ENCODE peak calls at places on chromosomes 13 and 19, in six cellular contexts. B is SK-N-SH, J is IMR-90, F is iPS DF 6.9, T is OCI-LY7, U is testis. G is an unnamed sample.
A peak's percentile ranks its signal among the peaks of the same experiment; 100 is the strongest.

GRCh38 chr19:55526216-55527196 is 10.4 kb downstream of the SBK2 start:
- DNase-seq in T (no peak), U (peak; percentile 87), B (peak; percentile 57), J (peak; percentile 87), F (no peak), G (no peak)

GRCh38 chr19:7386308-7386707 is 37.6 kb downstream of the ARHGEF18 start:
- DNase-seq in B (no peak), J (no peak), F (no peak), U (no peak), T (no peak), G (no peak)

GRCh38 chr19:48591021-48591420 is 15.5 kb upstream of the SPACA4 start:
- DNase-seq in F (no peak), J (no peak), B (no peak), T (no peak), U (no peak), G (no peak)

GRCh38 chr13:78247362-78247761 is 328.7 kb upstream of the EDNRB start:
- DNase-seq in J (no peak), U (no peak), B (no peak), F (no peak), T (no peak), G (no peak)

GRCh38 chr13:99432637-99433542 is 68.4 kb upstream of the TM9SF2 start:
- DNase-seq in U (peak; percentile 62), T (peak; percentile 28), F (no peak), J (peak; percentile 73), B (no peak), G (no peak)

GRCh38 chr13:25660996-25661395 is 289.2 kb downstream of the ATP8A2 start:
- DNase-seq in T (no peak), U (no peak), B (no peak), J (no peak), F (no peak), G (no peak)

GRCh38 chr19:47518139-47518538 is 3.3 kb upstream of the NAPA start:
- DNase-seq in U (no peak), J (no peak), B (no peak), F (no peak), T (peak; percentile 97), G (no peak)

GRCh38 chr13:55570371-55570770 is 1570.3 kb upstream of the PRR20A start:
- DNase-seq in F (no peak), J (no peak), T (no peak), B (no peak), U (no peak), G (no peak)

GRCh38 chr19:6654347-6655310 is 15.3 kb downstream of the TNFSF14 start:
- DNase-seq in J (no peak), B (no peak), T (peak; percentile 36), F (no peak), U (no peak), G (no peak)

GRCh38 chr13:44710576-44710975 is 134.4 kb upstream of the TSC22D1 start:
- DNase-seq in T (no peak), F (no peak), J (peak; percentile 96), U (no peak), B (no peak), G (peak; percentile 54)

GRCh38 chr13:96273196-96273595 is 183.3 kb downstream of the HS6ST3 start:
- DNase-seq in T (no peak), J (no peak), B (no peak), U (no peak), F (no peak), G (no peak)

GRCh38 chr19:44620667-44621066 is 7.3 kb downstream of the IGSF23 start:
- DNase-seq in T (no peak), J (peak; percentile 63), F (no peak), U (no peak), B (no peak), G (no peak)

GRCh38 chr13:114108894-114109293 is 23.5 kb downstream of the RASA3 start:
- DNase-seq in F (no peak), U (no peak), B (no peak), T (no peak), J (no peak), G (peak; percentile 48)

GRCh38 chr13:21150013-21150412 is 26.3 kb downstream of the SKA3 start:
- DNase-seq in U (no peak), B (no peak), J (no peak), T (no peak), F (no peak), G (no peak)

GRCh38 chr19:40265055-40265762 is 19.9 kb downstream of the AKT2 start:
- DNase-seq in T (no peak), U (no peak), B (no peak), J (no peak), F (no peak), G (no peak)

GRCh38 chr19:40267601-40267997 is 17.5 kb downstream of the AKT2 start:
- DNase-seq in F (no peak), U (no peak), B (no peak), T (no peak), J (no peak), G (no peak)

GRCh38 chr19:40266111-40266510 is 19.0 kb downstream of the AKT2 start:
- DNase-seq in F (no peak), B (no peak), T (no peak), J (no peak), U (peak; percentile 60), G (no peak)

GRCh38 chr19:40265763-40266099 is 19.4 kb downstream of the AKT2 start:
- DNase-seq in F (no peak), B (no peak), T (no peak), J (no peak), U (no peak), G (no peak)

DNA sequence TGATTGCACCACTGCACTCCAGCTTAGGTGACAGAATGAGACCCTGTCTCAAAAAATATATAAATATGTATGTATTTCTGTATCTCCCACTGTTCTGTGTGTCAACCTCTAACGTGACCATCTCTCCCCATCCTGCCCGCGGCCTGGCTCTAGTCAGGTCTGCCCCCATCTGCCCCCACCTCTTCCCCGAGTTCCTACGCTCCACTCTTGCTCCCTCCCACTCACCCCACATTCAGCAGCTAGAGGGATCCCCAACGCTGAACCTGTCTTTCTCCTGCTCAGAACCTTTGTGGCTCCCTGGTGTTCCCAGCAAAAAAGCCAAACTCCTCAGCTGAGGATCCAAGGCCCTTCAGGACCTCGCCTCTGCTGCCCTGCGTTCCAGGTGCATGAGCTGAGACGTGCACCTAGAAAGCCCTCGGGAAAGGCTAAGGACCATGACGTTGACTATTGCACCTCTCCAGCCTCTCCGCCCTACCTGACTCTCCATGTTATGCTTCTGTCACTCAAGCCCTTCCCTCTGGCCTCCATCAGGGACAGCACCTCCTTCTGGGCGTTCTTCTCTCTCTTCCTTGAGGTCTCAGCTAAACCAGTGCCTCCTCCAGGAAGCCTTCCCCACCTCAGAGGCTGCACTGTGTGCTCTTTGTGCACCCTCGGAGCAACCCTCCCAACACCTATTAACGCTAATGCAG is 18.1 kb downstream of the AKT2 start:
- DNase-seq in F (no peak), U (no peak), J (no peak), B (no peak), T (no peak), G (no peak)
- H3K4me1 ChIP-seq in F (no peaks in the 10 kb centered on the region), U (peaks cover 18% of the 10 kb centered on the region), J (peaks cover 5% of the 10 kb centered on the region), B (no peaks in the 10 kb centered on the region), T (peaks cover 11% of the 10 kb centered on the region), G (no peaks in the 10 kb centered on the region)

DNA sequence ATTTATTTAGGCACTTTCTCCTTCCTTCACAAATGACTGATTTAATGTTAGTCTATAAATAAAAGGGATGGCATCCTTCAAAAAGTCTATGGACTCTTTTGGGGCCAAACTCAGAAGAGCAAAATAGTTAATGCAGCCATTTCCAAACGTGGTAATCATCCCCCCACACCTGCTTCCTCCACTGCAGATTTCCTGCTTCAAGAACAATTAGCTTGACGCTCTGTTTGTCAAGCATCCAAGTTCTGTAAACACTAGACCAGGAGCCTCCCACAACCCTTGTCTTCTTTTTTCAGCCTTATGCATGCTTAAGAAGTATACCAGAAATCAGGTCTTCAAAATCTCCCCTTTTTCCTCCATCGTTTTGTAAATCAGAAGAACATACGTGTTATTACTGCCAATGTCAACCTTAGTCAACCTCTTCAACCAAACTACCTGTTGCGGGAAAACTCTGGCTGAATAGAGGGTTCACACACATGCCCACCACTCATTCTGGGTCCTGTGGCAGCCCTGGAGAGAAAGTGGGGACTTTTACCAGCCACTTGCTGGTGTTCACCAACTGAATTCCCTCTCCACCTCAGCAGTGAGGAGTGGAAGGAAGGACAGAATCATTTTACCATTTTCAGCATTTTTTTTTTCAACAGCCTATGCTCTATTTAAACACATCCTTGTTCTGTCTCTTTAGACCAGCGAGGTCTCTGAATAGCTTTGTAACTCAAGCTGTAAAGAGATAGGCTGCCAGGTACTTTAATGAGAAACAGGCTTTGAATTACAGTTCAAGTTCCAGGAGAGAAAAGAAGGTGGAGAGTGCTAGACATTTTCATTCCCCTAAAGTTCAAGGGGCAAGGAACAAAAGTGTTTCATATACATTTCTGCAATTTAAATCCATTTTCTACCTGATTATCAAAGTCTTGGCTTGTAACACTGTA is 39.1 kb downstream of the EFNB2 start:
- DNase-seq in B (no peak), T (no peak), F (no peak), J (no peak), U (no peak), G (no peak)
- H3K4me1 ChIP-seq in B (peaks cover 12% of the 10 kb centered on the region), T (no peaks in the 10 kb centered on the region), F (peaks cover 3% of the 10 kb centered on the region), J (no peaks in the 10 kb centered on the region), U (peaks cover 40% of the 10 kb centered on the region), G (peaks cover 8% of the 10 kb centered on the region)

GRCh38 chr19:1510442-1510806 is 2.4 kb downstream of the ADAMTSL5 start:
- DNase-seq in B (no peak), U (no peak), F (no peak), J (no peak), T (no peak), G (no peak)
- H3K4me1 ChIP-seq in B (no peaks in the 10 kb centered on the region), U (peaks cover 20% of the 10 kb centered on the region), F (peaks cover 3% of the 10 kb centered on the region), J (peaks cover 6% of the 10 kb centered on the region), T (peaks cover 4% of the 10 kb centered on the region), G (peaks cover 4% of the 10 kb centered on the region)

DNA sequence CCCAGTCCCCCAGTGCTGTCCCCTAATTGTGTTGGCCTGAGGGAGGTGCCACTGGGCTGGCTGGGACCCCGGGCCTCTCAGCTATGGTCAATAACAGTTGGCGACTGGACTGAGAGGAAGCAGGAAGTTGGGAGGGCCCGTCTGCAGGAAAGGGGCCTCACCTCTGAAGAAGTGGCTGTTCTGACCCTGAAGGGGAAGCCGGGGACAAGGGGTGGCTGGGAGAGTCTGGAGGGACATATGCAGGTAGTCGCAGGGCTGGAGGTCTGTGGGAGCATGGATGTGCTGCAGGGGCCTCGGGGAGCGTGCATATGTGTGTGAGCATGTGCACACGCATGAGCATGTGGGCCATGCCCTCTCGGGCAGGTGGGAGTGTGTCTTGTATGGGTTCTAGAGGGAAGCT is 5.9 kb downstream of the PKN1 start:
- DNase-seq in B (no peak), J (no peak), F (no peak), T (no peak), U (no peak), G (no peak)
- H3K4me1 ChIP-seq in B (peaks cover 6% of the 10 kb centered on the region), J (peaks cover 16% of the 10 kb centered on the region), F (peaks cover 4% of the 10 kb centered on the region), T (peaks cover 47% of the 10 kb centered on the region), U (peaks cover 22% of the 10 kb centered on the region), G (peaks cover 10% of the 10 kb centered on the region)